ENCODE peak calls at places on chromosomes 11 and 22, in nine cellular contexts. F, X, Q, E, Y, D, O, A and M are unnamed samples.

GRCh38 chr22:46957521-46957920 is 195.1 kb downstream of the TBC1D22A start:
- DNase-seq in F (no peak), X (no peak), Q (no peak), E (no peak), Y (peak), D (no peak), O (no peak), A (no peak), M (no peak)

GRCh38 chr11:46330887-46331652 is 16.2 kb upstream of the DGKZ start:
- DNase-seq in F (no peak), X (peak), Q (no peak), E (no peak), Y (no peak), D (no peak), O (no peak), A (no peak), M (no peak)

GRCh38 chr11:110891411-110891810 is 179.2 kb upstream of the ARHGAP20 start:
- DNase-seq in F (peak), X (peak), Q (no peak), E (peak), Y (no peak), D (no peak), O (no peak), A (no peak), M (no peak)

GRCh38 chr11:74696488-74696887 is 34.7 kb downstream of the CHRDL2 start:
- DNase-seq in F (no peak), X (peak), Q (no peak), E (no peak), Y (no peak), D (no peak), O (no peak), A (no peak), M (no peak)

GRCh38 chr22:20015187-20015625 is 1.4 kb downstream of the ARVCF start:
- DNase-seq in F (no peak), X (no peak), Q (no peak), E (no peak), Y (no peak), D (no peak), O (no peak), A (no peak), M (no peak)

GRCh38 chr11:115080923-115081322 is 402.6 kb downstream of the NXPE2 start:
- DNase-seq in F (no peak), X (no peak), Q (no peak), E (no peak), Y (no peak), D (no peak), O (no peak), A (no peak), M (no peak)

GRCh38 chr11:7436146-7436545 is 49.2 kb upstream of the OLFML1 start:
- DNase-seq in F (no peak), X (no peak), Q (no peak), E (no peak), Y (no peak), D (no peak), O (no peak), A (no peak), M (no peak)

GRCh38 chr11:119416606-119417580 is 6.1 kb downstream of the THY1 start:
- DNase-seq in F (peak), X (peak), Q (no peak), E (peak), Y (no peak), D (no peak), O (no peak), A (no peak), M (no peak)

GRCh38 chr11:92406472-92406871 is 181.9 kb downstream of the FAT3 start:
- DNase-seq in F (no peak), X (no peak), Q (no peak), E (no peak), Y (no peak), D (no peak), O (no peak), A (no peak), M (no peak)

GRCh38 chr22:20268350-20269012 is 363 bp upstream of the RTN4R start:
- DNase-seq in F (peak), X (peak), Q (peak), E (peak), Y (peak), D (no peak), O (peak), A (peak), M (no peak)

GRCh38 chr11:2584812-2585565 is 114.8 kb downstream of the KCNQ1OT1 start:
- DNase-seq in F (no peak), X (no peak), Q (no peak), E (no peak), Y (peak), D (no peak), O (peak), A (no peak), M (no peak)

GRCh38 chr11:13595166-13595565 is 73.3 kb upstream of the FAR1 start:
- DNase-seq in F (peak), X (no peak), Q (no peak), E (peak), Y (no peak), D (no peak), O (no peak), A (no peak), M (no peak)

GRCh38 chr22:25404556-25404922 is 159.9 kb upstream of the GRK3 start:
- DNase-seq in F (peak), X (no peak), Q (no peak), E (no peak), Y (no peak), D (no peak), O (no peak), A (peak), M (no peak)

GRCh38 chr22:46710842-46711241 is 27.2 kb downstream of the CERK start:
- DNase-seq in F (no peak), X (peak), Q (no peak), E (no peak), Y (no peak), D (no peak), O (no peak), A (no peak), M (no peak)

GRCh38 chr11:72924568-72925190 is 110.5 kb downstream of the ATG16L2 start:
- DNase-seq in F (peak), X (peak), Q (peak), E (peak), Y (no peak), D (no peak), O (no peak), A (peak), M (no peak)

GRCh38 chr11:134504146-134504905 is 92.3 kb upstream of the B3GAT1 start:
- DNase-seq in F (no peak), X (no peak), Q (no peak), E (no peak), Y (no peak), D (no peak), O (no peak), A (no peak), M (no peak)

GRCh38 chr11:30683176-30683575 is 97.0 kb upstream of the MPPED2 start:
- DNase-seq in F (peak), X (no peak), Q (no peak), E (no peak), Y (no peak), D (no peak), O (no peak), A (no peak), M (no peak)

GRCh38 chr11:122646549-122647340 is 8.8 kb upstream of the UBASH3B start:
- DNase-seq in F (peak), X (peak), Q (no peak), E (peak), Y (no peak), D (no peak), O (no peak), A (no peak), M (no peak)

GRCh38 chr11:74013141-74013540 is 4.3 kb upstream of the UCP3 start:
- DNase-seq in F (no peak), X (no peak), Q (no peak), E (no peak), Y (no peak), D (no peak), O (no peak), A (no peak), M (no peak)

GRCh38 chr11:1920909-1921575 is 1.5 kb downstream of the TNNT3 start:
- DNase-seq in F (no peak), X (no peak), Q (peak), E (no peak), Y (peak), D (no peak), O (no peak), A (no peak), M (no peak)

GRCh38 chr22:29106839-29107238 is 34.0 kb downstream of the KREMEN1 start:
- DNase-seq in F (no peak), X (no peak), Q (no peak), E (no peak), Y (no peak), D (no peak), O (no peak), A (no peak), M (no peak)

GRCh38 chr11:133081020-133081419 is 451.3 kb downstream of the OPCML start:
- DNase-seq in F (no peak), X (no peak), Q (no peak), E (no peak), Y (no peak), D (no peak), O (no peak), A (no peak), M (no peak)

GRCh38 chr11:57126766-57127400 is 54.9 kb upstream of the LRRC55 start:
- DNase-seq in F (no peak), X (no peak), Q (no peak), E (no peak), Y (no peak), D (no peak), O (no peak), A (no peak), M (no peak)

GRCh38 chr11:102361100-102362021 is 14.3 kb downstream of the BIRC2 start:
- DNase-seq in F (no peak), X (no peak), Q (no peak), E (peak), Y (no peak), D (no peak), O (no peak), A (no peak), M (no peak)

GRCh38 chr11:119295178-119295577 is 21.8 kb downstream of the MCAM start:
- DNase-seq in F (peak), X (peak), Q (no peak), E (peak), Y (no peak), D (no peak), O (no peak), A (no peak), M (no peak)

GRCh38 chr22:41518048-41518347 is 26.3 kb downstream of the POLR3H start:
- DNase-seq in F (no peak), X (no peak), Q (no peak), E (no peak), Y (no peak), D (no peak), O (no peak), A (no peak), M (no peak)
- TF ChIP-seq CTCF in F (no peak), X (no peak), Q (no peak), E (no peak), Y (no peak), D (no peak), O (no peak), A (no peak), M (no peak)

GRCh38 chr11:17395978-17396377 is 7.5 kb upstream of the KCNJ11 start:
- DNase-seq in F (no peak), X (no peak), Q (peak), E (no peak), Y (no peak), D (no peak), O (no peak), A (no peak), M (no peak)

GRCh38 chr11:17395554-17395961 is 7.1 kb upstream of the KCNJ11 start:
- DNase-seq in F (no peak), X (no peak), Q (peak), E (no peak), Y (no peak), D (no peak), O (no peak), A (no peak), M (no peak)

GRCh38 chr11:17396598-17397310 is 8.3 kb upstream of the KCNJ11 start:
- DNase-seq in F (no peak), X (no peak), Q (peak), E (no peak), Y (no peak), D (no peak), O (no peak), A (no peak), M (no peak)

GRCh38 chr11:17393472-17393871 is 5.0 kb upstream of the KCNJ11 start:
- DNase-seq in F (no peak), X (no peak), Q (peak), E (no peak), Y (no peak), D (no peak), O (no peak), A (no peak), M (no peak)

GRCh38 chr11:17394743-17395390 is 6.4 kb upstream of the KCNJ11 start:
- DNase-seq in F (no peak), X (no peak), Q (peak), E (no peak), Y (no peak), D (no peak), O (no peak), A (no peak), M (no peak)
- TF ChIP-seq CTCF in F (no peak), X (no peak), Q (no peak), E (no peak), Y (no peak), D (no peak), O (no peak), A (no peak), M (no peak)

GRCh38 chr22:50456466-50457234 is 18.2 kb downstream of the SBF1 start:
- DNase-seq in F (no peak), X (no peak), Q (peak), E (no peak), Y (no peak), D (no peak), O (no peak), A (no peak), M (no peak)
- TF ChIP-seq CTCF in F (peak), X (peak), Q (peak), E (no peak), Y (no peak), D (peak), O (no peak), A (peak), M (peak)

DNA sequence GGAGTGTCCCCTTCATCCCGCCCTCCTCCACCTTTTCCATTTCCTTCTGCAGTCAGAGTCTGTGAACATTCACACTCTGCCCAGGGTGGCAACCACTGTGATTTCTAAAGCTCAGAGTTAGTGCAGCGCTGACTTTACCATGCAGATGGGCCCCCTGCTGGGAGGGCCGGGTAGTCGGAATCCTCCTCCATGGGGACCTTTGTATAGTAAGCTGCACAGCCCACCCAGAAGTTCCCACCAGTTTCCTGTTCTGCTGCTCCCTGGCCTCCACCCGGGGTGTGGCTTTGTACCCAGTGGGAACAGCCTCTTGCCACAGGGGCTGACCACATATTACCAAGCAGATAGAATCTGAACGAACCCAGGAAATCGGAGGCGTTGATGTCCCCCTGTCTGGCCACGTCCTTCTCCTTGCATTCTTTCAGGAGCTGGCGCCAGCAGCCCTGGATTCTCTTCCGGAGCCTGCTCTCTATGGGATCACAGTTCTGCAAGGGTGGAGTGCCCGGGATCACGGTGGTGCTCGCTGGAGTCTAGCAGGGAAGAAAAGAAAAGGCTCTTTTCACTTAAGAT is 125.3 kb downstream of the MPPED1 start:
- DNase-seq in F (no peak), X (no peak), Q (no peak), E (no peak), Y (no peak), D (no peak), O (no peak), A (no peak), M (no peak)
- TF ChIP-seq CTCF in F (no peak), X (no peak), Q (no peak), E (no peak), Y (no peak), D (peak), O (no peak), A (no peak), M (peak)

GRCh38 chr22:30181459-30182353 is 64.9 kb downstream of the LIF start:
- DNase-seq in F (no peak), X (no peak), Q (no peak), E (no peak), Y (no peak), D (no peak), O (no peak), A (no peak), M (no peak)
- TF ChIP-seq CTCF in F (no peak), X (no peak), Q (no peak), E (no peak), Y (no peak), D (no peak), O (no peak), A (no peak), M (no peak)

GRCh38 chr11:59918987-59919589 is 19.1 kb upstream of the OOSP1 start:
- DNase-seq in F (peak), X (peak), Q (peak), E (peak), Y (no peak), D (no peak), O (no peak), A (peak), M (no peak)
- TF ChIP-seq CTCF in F (peak), X (peak), Q (peak), E (peak), Y (no peak), D (peak), O (peak), A (peak), M (no peak)

GRCh38 chr22:44444341-44445306 is 53.4 kb downstream of the RTL6 start:
- DNase-seq in F (no peak), X (no peak), Q (no peak), E (no peak), Y (no peak), D (no peak), O (no peak), A (no peak), M (no peak)
- TF ChIP-seq CTCF in F (peak), X (peak), Q (peak), E (peak), Y (no peak), D (peak), O (no peak), A (peak), M (peak)